ENCODE peak calls at places on chromosomes 12 and 14, in four cellular contexts. B is lower leg skin, J is GM23338, P is fibroblast of pulmonary artery. R is an unnamed sample.

GRCh38 chr14:87156878-87157277 is 836.1 kb downstream of the GALC start:
- DNase-seq in B (no peak), J (peak), P (no peak), R (no peak)

GRCh38 chr14:89139404-89140247 is 277.4 kb downstream of the FOXN3 start:
- DNase-seq in B (no peak), J (peak), P (no peak), R (no peak)

GRCh38 chr14:64465208-64465821 is at the start of gene AKAP5:
- DNase-seq in B (peak), J (peak), P (no peak), R (peak)

GRCh38 chr12:127178463-127178862 is 1088.5 kb upstream of the TMEM132C start:
- DNase-seq in B (no peak), J (no peak), P (no peak), R (peak)

GRCh38 chr12:22046090-22046967 is at the start of gene CMAS:
- DNase-seq in B (peak), J (peak), P (peak), R (peak)

GRCh38 chr12:104486416-104486815 is 29.7 kb downstream of the CHST11 start:
- DNase-seq in B (no peak), J (no peak), P (no peak), R (no peak)

GRCh38 chr14:76963366-76963765 is 65.1 kb downstream of the IRF2BPL start:
- DNase-seq in B (no peak), J (no peak), P (no peak), R (no peak)

GRCh38 chr12:132217371-132217770 is 73.1 kb downstream of the NOC4L start:
- DNase-seq in B (no peak), J (no peak), P (no peak), R (no peak)

GRCh38 chr14:47678157-47678556 is 2.8 kb upstream of the MDGA2 start:
- DNase-seq in B (no peak), J (peak), P (no peak), R (no peak)

GRCh38 chr14:106062502-106063272 is 536.3 kb downstream of the TMEM121 start:
- DNase-seq in B (no peak), J (no peak), P (no peak), R (no peak)

GRCh38 chr12:123278150-123278627 is 6.5 kb upstream of the CDK2AP1 start:
- DNase-seq in B (no peak), J (no peak), P (no peak), R (no peak)

GRCh38 chr12:93918262-93918661 is 230.1 kb upstream of the PLXNC1 start:
- DNase-seq in B (no peak), J (no peak), P (peak), R (no peak)

GRCh38 chr14:53190938-53191337 is 37.8 kb upstream of the DDHD1 start:
- DNase-seq in B (no peak), J (no peak), P (peak), R (no peak)

GRCh38 chr12:88298761-88299242 is 156.7 kb downstream of the TMTC3 start:
- DNase-seq in B (no peak), J (peak), P (peak), R (no peak)

GRCh38 chr12:20006856-20007255 is 361.5 kb upstream of the PDE3A start:
- DNase-seq in B (no peak), J (no peak), P (no peak), R (no peak)

GRCh38 chr12:107349839-107350238 is 256.5 kb upstream of the CRY1 start:
- DNase-seq in B (no peak), J (no peak), P (no peak), R (no peak)

GRCh38 chr14:100342195-100342594 is 19.1 kb downstream of the SLC25A47 start:
- DNase-seq in B (peak), J (no peak), P (no peak), R (no peak)

GRCh38 chr12:94815958-94816357 is 165.6 kb upstream of the TMCC3 start:
- DNase-seq in B (no peak), J (peak), P (no peak), R (no peak)

GRCh38 chr12:122968104-122968503 is 1.8 kb upstream of the ABCB9 start:
- DNase-seq in B (no peak), J (no peak), P (no peak), R (no peak)

GRCh38 chr12:19461986-19462385 is 22.7 kb downstream of the AEBP2 start:
- DNase-seq in B (no peak), J (no peak), P (no peak), R (no peak)

GRCh38 chr14:91119556-91120311 is 5.9 kb downstream of the DGLUCY start:
- DNase-seq in B (no peak), J (no peak), P (peak), R (no peak)

GRCh38 chr14:32070282-32070681 is 6.8 kb upstream of the ARHGAP5 start:
- DNase-seq in B (no peak), J (no peak), P (no peak), R (no peak)

GRCh38 chr12:49552899-49553298 is 14.1 kb downstream of the KCNH3 start:
- DNase-seq in B (peak), J (no peak), P (no peak), R (no peak)

GRCh38 chr14:68756071-68756481 is 36.8 kb downstream of the ZFP36L1 start:
- DNase-seq in B (no peak), J (no peak), P (no peak), R (no peak)

GRCh38 chr14:51978566-51979398 is 10.6 kb upstream of the RTRAF start:
- DNase-seq in B (peak), J (peak), P (peak), R (peak)

GRCh38 chr12:121005346-121005815 is 10.9 kb downstream of the C12orf43 start:
- DNase-seq in B (no peak), J (peak), P (peak), R (no peak)

GRCh38 chr12:115337693-115338543 is 653.9 kb upstream of the TBX3 start:
- DNase-seq in B (peak), J (peak), P (peak), R (no peak)

GRCh38 chr12:57093412-57094193 is 4.7 kb downstream of the NAB2 start:
- DNase-seq in B (peak), J (peak), P (peak), R (peak)

GRCh38 chr12:78181544-78182162 is 351.0 kb downstream of the NAV3 start:
- DNase-seq in B (no peak), J (peak), P (peak), R (no peak)
- TF ChIP-seq CTCF in B (no peak), J (peak), P (peak), R (peak)

DNA sequence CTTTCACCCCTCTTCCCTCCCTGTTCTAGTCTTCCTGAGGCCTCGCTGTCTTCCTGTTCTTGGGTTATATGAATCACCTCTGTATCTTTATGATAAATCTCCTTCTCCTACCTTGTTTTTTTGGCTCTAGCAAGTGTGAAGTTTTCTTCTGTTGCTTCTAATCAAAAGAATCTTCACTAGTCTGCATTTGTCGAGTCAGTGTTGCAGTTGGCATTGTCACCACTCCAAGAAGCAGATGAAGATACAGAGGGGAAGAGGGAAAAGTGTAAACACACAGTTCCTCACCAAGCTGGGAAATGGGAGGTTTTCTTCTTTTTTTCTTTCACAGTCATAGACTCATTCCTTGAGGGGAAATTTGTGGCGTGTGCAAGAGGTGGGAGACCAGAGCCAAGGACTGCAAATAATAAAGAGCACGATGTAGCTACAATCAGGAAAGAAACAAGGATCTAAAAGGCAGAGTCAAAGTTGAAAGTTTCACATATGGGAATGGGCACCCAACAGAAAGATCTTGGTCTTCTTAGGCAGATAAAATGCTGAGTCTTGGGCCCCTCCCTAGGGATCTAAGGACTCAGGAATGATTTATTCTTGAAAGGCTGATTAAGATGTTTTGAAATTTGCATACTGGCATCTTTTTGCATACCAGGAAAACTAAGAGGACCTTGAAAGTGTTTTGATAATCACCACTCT is 22.2 kb upstream of the PRICKLE1 start:
- DNase-seq in B (no peak), J (no peak), P (no peak), R (no peak)
- TF ChIP-seq CTCF in B (no peak), J (no peak), P (no peak), R (no peak)

DNA sequence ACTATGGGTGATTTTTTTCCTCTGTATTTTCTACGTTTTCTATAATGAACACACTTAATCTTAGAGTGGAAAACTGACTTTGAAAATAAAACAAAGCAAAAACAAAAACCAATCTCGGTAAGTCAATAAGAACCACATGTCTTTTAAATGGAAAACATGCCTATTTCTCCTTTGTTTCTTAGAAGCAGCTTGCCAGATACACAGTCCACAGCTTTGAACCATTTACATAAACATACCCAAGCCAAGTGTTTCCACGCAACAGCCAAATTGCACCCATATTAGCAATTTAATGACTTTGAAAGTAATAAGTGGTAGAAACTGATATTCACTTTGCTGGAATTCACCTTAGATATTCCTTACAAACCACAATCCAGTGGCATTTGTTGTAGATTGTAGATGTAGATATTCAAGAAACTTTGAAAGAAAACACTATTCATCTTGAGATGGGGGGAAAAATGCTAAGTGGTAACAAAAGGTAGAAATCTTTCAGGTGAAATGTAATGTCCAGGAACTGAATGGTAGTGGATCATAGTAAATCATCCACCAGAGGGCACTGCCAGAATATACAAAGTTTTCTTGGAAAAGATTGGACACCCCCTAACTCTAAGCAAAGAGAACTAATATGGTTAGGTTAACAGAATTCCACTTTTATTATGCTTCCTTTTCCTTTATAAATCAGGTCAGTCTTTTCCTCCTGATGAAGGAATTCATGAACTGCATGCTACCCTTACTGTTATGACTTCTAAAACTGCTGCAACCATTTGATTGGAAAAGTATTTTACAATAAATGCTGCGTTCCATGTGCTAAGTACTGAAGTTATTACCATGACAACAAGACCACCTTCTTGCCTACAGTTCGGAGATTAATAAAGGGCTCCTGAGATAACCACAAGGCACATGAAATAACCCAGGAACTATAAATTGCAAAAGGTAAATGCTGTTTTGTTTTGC is 69.8 kb downstream of the RERG start:
- DNase-seq in B (no peak), J (peak), P (peak), R (no peak)
- TF ChIP-seq CTCF in B (no peak), J (peak), P (peak), R (peak)

DNA sequence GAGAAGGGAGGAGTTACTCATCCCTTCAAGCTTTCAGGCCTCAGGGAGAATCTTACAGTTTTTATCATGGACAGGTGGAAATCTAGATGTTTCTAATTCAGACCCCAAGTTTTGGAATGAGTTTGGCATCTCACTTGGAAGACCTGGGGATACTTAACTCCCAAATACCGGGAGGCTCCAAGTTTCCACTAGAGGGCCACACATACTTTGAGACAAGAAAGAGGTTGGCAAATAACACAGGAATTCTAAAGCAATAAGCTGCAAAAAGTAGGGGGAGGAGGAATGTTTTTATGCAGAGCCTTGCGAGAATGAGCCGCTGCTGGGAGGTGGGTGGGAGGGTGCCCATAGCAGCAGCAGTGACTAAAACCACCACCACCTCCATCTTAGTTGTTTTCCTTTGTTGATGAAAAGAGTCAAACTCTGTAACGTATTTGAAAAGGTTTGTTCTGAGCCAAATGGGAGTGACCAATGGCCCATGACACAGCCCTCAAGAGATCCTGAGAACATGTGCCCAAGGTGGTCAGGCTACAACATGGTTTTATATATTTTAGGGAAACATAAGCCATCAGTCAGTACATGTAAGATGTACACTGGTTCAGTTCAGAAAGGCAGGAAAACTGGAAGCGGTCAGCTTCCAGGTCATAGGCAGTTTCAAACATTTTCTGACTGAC is 34.2 kb upstream of the RNASE1 start:
- DNase-seq in B (no peak), J (peak), P (peak), R (no peak)
- TF ChIP-seq CTCF in B (no peak), J (peak), P (peak), R (no peak)

DNA sequence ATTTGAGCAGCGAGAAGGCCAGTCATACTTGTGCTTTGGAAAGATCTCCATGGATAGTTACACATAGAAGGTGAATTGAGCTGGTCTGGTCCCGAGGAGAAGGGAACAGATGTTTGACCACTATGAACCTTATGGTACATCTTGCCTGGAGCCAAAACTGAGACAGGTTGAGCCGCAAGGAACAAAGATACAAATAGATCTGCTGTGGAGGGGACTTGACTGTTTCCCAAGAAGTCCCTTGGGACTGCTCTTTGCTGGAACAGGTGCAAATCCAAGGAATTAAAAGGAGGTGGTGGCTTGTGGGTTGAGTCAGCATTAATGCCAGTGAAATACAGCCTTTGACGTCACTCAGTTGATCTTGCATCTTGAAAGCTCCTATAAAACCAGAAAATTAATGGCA is 68.8 kb upstream of the PRIMA1 start:
- DNase-seq in B (no peak), J (no peak), P (no peak), R (no peak)
- TF ChIP-seq CTCF in B (no peak), J (no peak), P (no peak), R (no peak)

DNA sequence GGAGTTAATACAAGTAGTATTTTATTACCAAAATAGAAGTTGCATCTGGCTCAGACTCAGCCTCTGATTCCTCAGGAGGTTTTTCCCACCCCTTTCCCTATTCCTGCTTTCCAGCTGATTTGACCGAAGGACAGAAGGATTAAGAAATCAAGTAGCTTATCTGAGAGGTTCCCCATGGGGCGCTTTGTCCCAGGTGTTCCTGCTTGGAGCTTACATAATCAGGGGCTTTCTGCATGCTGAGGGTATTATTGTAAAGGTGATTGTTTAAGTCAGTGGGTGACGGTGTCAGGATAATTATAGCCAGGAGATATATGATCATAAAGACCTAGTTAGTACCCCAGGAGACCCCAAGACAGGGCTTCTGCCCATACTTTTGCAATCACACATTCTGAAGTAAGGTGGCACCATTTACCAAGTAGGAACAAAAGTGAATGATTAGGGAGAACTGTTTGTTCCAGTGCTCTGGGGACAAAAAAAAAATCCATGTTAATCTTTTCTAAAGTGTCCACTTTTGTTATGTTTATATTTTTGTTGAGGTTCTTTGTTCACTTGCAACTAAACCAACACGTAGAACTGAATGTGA is 921.3 kb downstream of the NRXN3 start:
- DNase-seq in B (no peak), J (peak), P (no peak), R (no peak)
- TF ChIP-seq CTCF in B (no peak), J (peak), P (no peak), R (no peak)

R was measured in osteocyte.